ENCODE peak calls at places on chromosomes 16 and 17, in ten cellular contexts. K is heart right ventricle; H is tibial artery; I is mucosa of descending colon; Z is body of pancreas; C is mammary epithelial cell; E is right atrium auricular region; G is MM.1S; P is CD8-positive, alpha-beta T cell; J is adipocyte. B is an unnamed sample.

GRCh38 chr16:627458-628239 is 3.1 kb upstream of the WFIKKN1 start:
- DNase-seq in K (no peak), H (no peak), I (peak; percentile 19), Z (peak; percentile 60), C (no peak), E (no peak), G (no peak), P (no peak), J (no peak), B (peak; percentile 56)

GRCh38 chr17:56699186-56699895 is 105.8 kb downstream of the NOG start:
- DNase-seq in K (peak; percentile 11), H (peak; percentile 71), I (peak; percentile 29), Z (peak; percentile 44), C (peak; percentile 99), E (peak; percentile 66), G (no peak), P (no peak), J (peak; percentile 94), B (peak; percentile 74)

GRCh38 chr16:85806539-85806938 is 7.0 kb downstream of the COX4I1 start:
- DNase-seq in K (no peak), H (no peak), I (no peak), Z (no peak), C (no peak), E (no peak), G (no peak), P (no peak), J (no peak), B (no peak)

GRCh38 chr17:3944485-3945388 is 19.5 kb downstream of the ATP2A3 start:
- DNase-seq in K (no peak), H (no peak), I (no peak), Z (no peak), C (no peak), E (no peak), G (no peak), P (no peak), J (peak; percentile 79), B (peak; percentile 88)

GRCh38 chr17:8947201-8947600 is 18.3 kb downstream of the PIK3R5 start:
- DNase-seq in K (no peak), H (no peak), I (no peak), Z (no peak), C (peak; percentile 65), E (no peak), G (no peak), P (no peak), J (no peak), B (no peak)

GRCh38 chr17:80409626-80410025 is 5.3 kb upstream of the ENDOV start:
- DNase-seq in K (no peak), H (no peak), I (no peak), Z (no peak), C (no peak), E (no peak), G (no peak), P (no peak), J (no peak), B (no peak)

GRCh38 chr16:56990407-56991286 is 1.3 kb downstream of the NLRC5 start:
- DNase-seq in K (no peak), H (no peak), I (no peak), Z (no peak), C (no peak), E (no peak), G (no peak), P (no peak), J (no peak), B (peak; percentile 20)

GRCh38 chr16:82524939-82525338 is 101.8 kb upstream of the CDH13 start:
- DNase-seq in K (no peak), H (no peak), I (no peak), Z (no peak), C (no peak), E (no peak), G (no peak), P (no peak), J (no peak), B (no peak)

GRCh38 chr17:43771463-43771862 is 7.3 kb downstream of the DUSP3 start:
- DNase-seq in K (no peak), H (no peak), I (no peak), Z (no peak), C (no peak), E (no peak), G (no peak), P (no peak), J (no peak), B (no peak)

GRCh38 chr17:43768382-43768781 is 9.8 kb upstream of the SOST start:
- DNase-seq in K (peak; percentile 74), H (peak; percentile 80), I (peak; percentile 66), Z (no peak), C (no peak), E (no peak), G (no peak), P (no peak), J (no peak), B (peak; percentile 80)

GRCh38 chr17:43768943-43769342 is 9.8 kb downstream of the DUSP3 start:
- DNase-seq in K (no peak), H (no peak), I (no peak), Z (no peak), C (no peak), E (no peak), G (no peak), P (no peak), J (no peak), B (no peak)

GRCh38 chr17:43769426-43769825 is 9.4 kb downstream of the DUSP3 start:
- DNase-seq in K (no peak), H (no peak), I (no peak), Z (no peak), C (no peak), E (no peak), G (no peak), P (no peak), J (no peak), B (no peak)

DNA sequence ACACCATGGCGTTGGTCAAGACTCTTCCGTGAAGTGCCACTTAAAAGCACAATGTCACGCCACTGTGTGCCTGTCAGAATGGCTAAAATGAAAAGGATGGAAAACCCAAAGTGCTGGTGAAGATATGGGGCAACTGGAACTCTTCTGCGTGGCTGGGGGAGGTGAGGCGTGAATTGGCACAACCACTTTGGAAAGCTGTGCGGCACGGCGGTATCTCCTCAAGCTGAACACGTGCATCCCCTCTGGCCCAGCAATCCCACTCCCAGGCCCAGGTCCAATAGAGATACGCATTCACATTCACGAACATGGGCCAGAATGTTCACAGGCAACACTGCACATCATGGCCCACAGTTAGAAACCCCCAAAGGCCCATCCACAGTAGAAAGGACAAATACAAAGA is 8.9 kb downstream of the DUSP3 start:
- DNase-seq in K (no peak), H (no peak), I (no peak), Z (no peak), C (no peak), E (no peak), G (no peak), P (no peak), J (no peak), B (no peak)
- H3K36me3 ChIP-seq in K (peaks cover 15% of the 10 kb centered on the region), H (peaks cover 71% of the 10 kb centered on the region), I (peaks cover 3% of the 10 kb centered on the region), Z (peaks cover 21% of the 10 kb centered on the region), C (peaks cover 14% of the 10 kb centered on the region), E (peaks cover 78% of the 10 kb centered on the region), G (no peaks in the 10 kb centered on the region), P (no peaks in the 10 kb centered on the region), J (peaks cover 68% of the 10 kb centered on the region), B (peaks cover 4% of the 10 kb centered on the region)

GRCh38 chr16:2468725-2469398 is 2.2 kb upstream of the NTN3 start:
- DNase-seq in K (no peak), H (no peak), I (no peak), Z (peak; percentile 33), C (no peak), E (no peak), G (no peak), P (peak; percentile 14), J (no peak), B (no peak)

GRCh38 chr16:2470603-2471015 is 488 bp upstream of the NTN3 start:
- DNase-seq in K (no peak), H (no peak), I (no peak), Z (no peak), C (no peak), E (no peak), G (no peak), P (no peak), J (no peak), B (no peak)

GRCh38 chr16:2468142-2468724 is 2.9 kb upstream of the NTN3 start:
- DNase-seq in K (no peak), H (no peak), I (no peak), Z (no peak), C (peak; percentile 78), E (no peak), G (no peak), P (peak; percentile 34), J (peak; percentile 57), B (no peak)

GRCh38 chr16:2470234-2470601 is 879 bp upstream of the NTN3 start:
- DNase-seq in K (no peak), H (no peak), I (no peak), Z (no peak), C (no peak), E (no peak), G (no peak), P (no peak), J (no peak), B (no peak)

DNA sequence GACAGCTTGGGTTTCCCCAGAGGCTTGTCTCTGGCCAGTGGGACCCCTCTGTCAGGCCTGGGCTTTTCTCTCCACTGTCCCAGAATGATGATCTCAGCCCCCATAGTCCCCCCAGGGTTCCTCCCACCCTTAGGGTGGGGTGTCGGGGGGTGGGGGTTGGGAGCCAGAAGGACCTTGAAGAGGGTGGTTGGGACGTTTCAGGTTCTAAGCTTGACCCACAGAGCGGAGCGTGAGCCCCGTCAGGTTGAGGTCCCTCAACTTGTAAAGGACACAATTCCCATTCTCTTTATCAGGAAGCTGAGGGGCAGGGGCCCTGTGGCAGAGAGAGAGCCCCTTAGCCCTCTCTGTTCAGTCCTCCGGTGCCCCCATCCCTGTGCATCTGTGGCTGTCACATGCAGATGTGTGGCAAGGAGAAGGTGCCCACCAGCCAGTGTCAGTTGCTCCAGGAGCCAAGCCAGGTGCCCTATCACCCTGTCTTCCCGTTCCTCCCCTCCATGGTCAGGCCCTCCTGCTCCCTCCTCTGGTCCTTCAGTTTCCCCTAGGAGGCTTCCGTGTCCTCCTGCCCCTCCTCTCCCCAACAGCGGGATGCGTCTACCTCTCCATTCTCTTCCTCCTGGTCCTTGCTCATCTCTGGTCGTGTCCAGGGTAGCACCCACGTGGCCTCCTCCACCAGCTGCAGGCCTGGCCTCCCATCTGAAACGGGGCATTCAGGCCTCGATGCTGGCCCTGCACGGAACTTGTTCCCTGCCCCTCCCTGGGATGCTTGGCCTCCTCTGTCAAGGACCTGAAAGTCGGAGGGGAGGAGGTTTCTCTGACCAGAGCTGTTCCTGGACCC is 1.5 kb upstream of the NTN3 start:
- DNase-seq in K (no peak), H (no peak), I (no peak), Z (no peak), C (no peak), E (no peak), G (no peak), P (peak; percentile 12), J (no peak), B (no peak)
- H3K4me1 ChIP-seq in K (peaks cover 34% of the 10 kb centered on the region), H (peaks cover 46% of the 10 kb centered on the region), I (peaks cover 37% of the 10 kb centered on the region), Z (peaks cover 56% of the 10 kb centered on the region), C (peaks cover 40% of the 10 kb centered on the region), E (no peaks in the 10 kb centered on the region), G (peaks cover 2% of the 10 kb centered on the region), P (peaks cover 30% of the 10 kb centered on the region), J (peaks cover 11% of the 10 kb centered on the region), B (no peaks in the 10 kb centered on the region)

GRCh38 chr16:11560701-11561439 is 25.8 kb downstream of the LITAF start:
- DNase-seq in K (peak; percentile 58), H (no peak), I (peak; percentile 38), Z (peak; percentile 31), C (peak; percentile 92), E (no peak), G (no peak), P (peak; percentile 90), J (peak; percentile 40), B (peak; percentile 70)
- H3K4me3 ChIP-seq in K (no peak overlapping the region), H (no peak overlapping the region), I (no peak overlapping the region), Z (no peak overlapping the region), C (peak overlapping the region; percentile 20), E (no peak overlapping the region), G (no peak overlapping the region), P (peak overlapping the region; percentile 42), J (no peak overlapping the region), B (no peak overlapping the region)

DNA sequence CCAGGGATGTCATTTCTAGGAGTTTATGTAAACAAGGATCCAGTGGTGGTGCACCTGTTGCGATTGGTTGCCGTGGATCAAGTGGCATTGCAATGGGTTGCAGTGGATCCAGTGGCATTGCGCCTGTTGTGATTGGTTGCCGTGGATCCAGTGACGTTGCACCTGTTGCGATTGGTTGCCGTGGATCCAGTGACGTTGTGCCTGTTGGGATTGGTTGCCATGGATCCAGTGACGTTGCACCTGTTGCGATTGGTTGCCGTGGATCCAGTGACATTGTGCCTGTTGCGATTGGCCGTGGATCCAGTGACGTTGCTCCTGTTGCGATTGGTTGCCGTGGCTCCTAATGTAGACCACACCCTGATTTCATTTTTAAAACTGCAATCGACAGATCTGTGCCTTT is 56.2 kb upstream of the CRISPLD2 start:
- DNase-seq in K (no peak), H (no peak), I (no peak), Z (no peak), C (no peak), E (no peak), G (no peak), P (no peak), J (no peak), B (no peak)
- H3K36me3 ChIP-seq in K (no peaks in the 10 kb centered on the region), H (peaks cover 42% of the 10 kb centered on the region), I (no peaks in the 10 kb centered on the region), Z (peaks cover 29% of the 10 kb centered on the region), C (peaks cover 22% of the 10 kb centered on the region), E (peaks cover 58% of the 10 kb centered on the region), G (no peaks in the 10 kb centered on the region), P (peaks cover 25% of the 10 kb centered on the region), J (peaks cover 75% of the 10 kb centered on the region), B (peaks cover 3% of the 10 kb centered on the region)

B was measured in aorta.